ENCODE peak calls at places on chromosomes 6 and 20, in seven cellular contexts. P is GM12878, V is HCT116, U is K562, F is HepG2, A is H1, H is SK-N-SH. C is an unnamed sample.

GRCh38 chr6:154865291-154865690 is 129.8 kb upstream of the TIAM2 start:
- DNase-seq in P (no peak), V (no peak), U (no peak), F (no peak), A (no peak), H (no peak), C (no peak)

GRCh38 chr6:14280766-14281293 is 163.3 kb downstream of the CD83 start:
- DNase-seq in P (no peak), V (no peak), U (peak), F (no peak), A (peak), H (no peak), C (no peak)

GRCh38 chr6:149318581-149319286 is 1.2 kb downstream of the TAB2 start:
- DNase-seq in P (no peak), V (no peak), U (no peak), F (peak), A (no peak), H (peak), C (no peak)

GRCh38 chr6:151679081-151679480 is 128.4 kb upstream of the ESR1 start:
- DNase-seq in P (no peak), V (no peak), U (no peak), F (no peak), A (no peak), H (no peak), C (no peak)

GRCh38 chr6:7617954-7618764 is 28.2 kb downstream of the SNRNP48 start:
- DNase-seq in P (peak), V (no peak), U (no peak), F (no peak), A (no peak), H (no peak), C (peak)

GRCh38 chr20:58630063-58630462 is 21.0 kb upstream of the STX16 start:
- DNase-seq in P (no peak), V (no peak), U (no peak), F (no peak), A (no peak), H (no peak), C (no peak)

GRCh38 chr20:23135449-23136447 is 49.6 kb upstream of the CD93 start:
- DNase-seq in P (no peak), V (no peak), U (no peak), F (no peak), A (no peak), H (no peak), C (no peak)

GRCh38 chr6:80541886-80542285 is 435.4 kb downstream of the BCKDHB start:
- DNase-seq in P (no peak), V (no peak), U (no peak), F (no peak), A (no peak), H (no peak), C (no peak)

GRCh38 chr20:25317351-25318075 is 69.6 kb downstream of the PYGB start:
- DNase-seq in P (no peak), V (no peak), U (no peak), F (no peak), A (no peak), H (no peak), C (no peak)

GRCh38 chr6:135935951-135936601 is 84.6 kb downstream of the PDE7B start:
- DNase-seq in P (no peak), V (no peak), U (no peak), F (no peak), A (no peak), H (no peak), C (no peak)

GRCh38 chr20:62953839-62954703 is 1.6 kb downstream of the SLC17A9 start:
- DNase-seq in P (peak), V (no peak), U (peak), F (peak), A (peak), H (no peak), C (no peak)

GRCh38 chr6:158043586-158044524 is 62.2 kb downstream of the SYNJ2 start:
- DNase-seq in P (no peak), V (no peak), U (no peak), F (peak), A (no peak), H (no peak), C (no peak)

DNA sequence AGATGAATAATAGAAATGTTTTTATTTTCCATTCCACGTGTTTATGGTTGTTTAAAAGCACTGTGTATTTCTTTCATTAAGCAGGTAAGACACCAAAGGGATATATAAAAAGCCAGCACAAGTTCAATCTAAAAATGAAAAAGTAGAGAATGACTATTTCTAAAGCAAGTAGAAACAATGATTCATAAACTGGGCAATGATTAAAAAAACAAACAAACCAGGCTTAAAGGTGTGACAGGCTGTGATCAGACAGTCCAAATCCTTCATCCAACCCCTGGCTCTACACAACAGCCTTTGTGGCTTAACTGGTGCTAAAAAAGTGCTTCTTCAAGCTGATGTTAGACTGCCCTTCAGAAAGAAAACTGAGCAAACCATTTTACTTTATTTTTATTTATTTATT is 45.7 kb upstream of the TSHZ2 start:
- DNase-seq in P (no peak), V (no peak), U (no peak), F (no peak), A (no peak), H (no peak), C (no peak)
- TF ChIP-seq JUND in P (no peak), V (no peak), U (no peak), F (no peak), A (no peak), H (no peak), C (no peak)

GRCh38 chr20:46171476-46171875 is 53.4 kb downstream of the CD40 start:
- DNase-seq in P (no peak), V (no peak), U (no peak), F (no peak), A (no peak), H (no peak), C (no peak)

GRCh38 chr20:46168438-46168837 is 50.3 kb downstream of the CD40 start:
- DNase-seq in P (no peak), V (no peak), U (no peak), F (no peak), A (no peak), H (no peak), C (no peak)

GRCh38 chr20:46167080-46167479 is 49.0 kb downstream of the CD40 start:
- DNase-seq in P (no peak), V (no peak), U (no peak), F (no peak), A (no peak), H (no peak), C (no peak)

GRCh38 chr20:46171909-46172308 is 53.8 kb downstream of the CD40 start:
- DNase-seq in P (no peak), V (no peak), U (no peak), F (no peak), A (no peak), H (no peak), C (no peak)

DNA sequence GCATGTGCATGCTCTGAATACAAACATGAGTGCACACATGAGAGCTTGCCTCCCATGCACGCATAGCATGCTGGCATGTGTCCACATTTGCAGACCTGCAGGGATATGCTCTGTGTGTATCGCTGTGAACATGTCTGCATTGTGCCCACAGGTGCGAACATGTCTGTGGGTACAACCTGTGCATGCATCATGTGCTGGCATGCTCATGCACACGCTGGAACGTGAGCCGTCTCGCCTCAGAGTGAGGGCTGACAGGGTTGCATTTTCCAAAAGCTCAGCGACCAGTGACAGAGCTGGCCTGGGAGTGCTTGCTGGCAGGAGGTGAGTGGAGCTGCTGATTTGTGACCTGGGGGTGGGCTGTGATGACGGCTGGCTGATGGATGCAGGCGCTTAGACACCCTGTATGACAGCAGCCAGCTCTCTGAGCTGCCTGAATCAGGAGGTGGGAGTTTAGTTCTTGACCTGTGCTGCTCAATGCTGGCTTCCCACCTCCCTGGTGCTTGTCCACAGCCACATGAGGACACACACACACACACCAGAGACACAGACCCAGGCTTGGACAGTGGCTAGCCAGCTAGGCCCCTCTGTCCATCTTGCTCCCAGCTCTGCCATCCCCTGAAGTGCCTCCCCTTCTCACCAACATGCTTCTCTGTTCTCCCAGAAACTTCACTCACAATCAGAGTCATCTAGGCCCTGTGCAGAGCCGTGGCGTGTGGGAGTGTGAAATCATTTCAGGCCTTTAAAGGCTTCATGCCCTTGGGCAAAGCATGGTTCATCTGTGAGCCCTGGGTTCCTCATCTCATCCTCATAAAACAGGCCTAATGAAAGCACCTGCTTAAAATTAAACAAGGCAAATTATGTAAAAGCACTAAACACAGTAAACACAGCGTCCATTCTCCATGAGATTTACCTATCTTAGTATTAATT is 51.4 kb downstream of the CD40 start:
- DNase-seq in P (no peak), V (no peak), U (no peak), F (no peak), A (no peak), H (peak), C (no peak)
- TF ChIP-seq JUND in P (no peak), V (no peak), U (no peak), F (no peak), A (no peak), H (no peak), C (no peak)

GRCh38 chr6:166485651-166486535 is 100.6 kb downstream of the RAMACL start:
- DNase-seq in P (no peak), V (no peak), U (no peak), F (no peak), A (no peak), H (no peak), C (no peak)

GRCh38 chr6:166486536-166486880 is 100.0 kb downstream of the RAMACL start:
- DNase-seq in P (no peak), V (no peak), U (no peak), F (no peak), A (no peak), H (no peak), C (no peak)

GRCh38 chr6:166488081-166488685 is 98.3 kb downstream of the RAMACL start:
- DNase-seq in P (peak), V (no peak), U (no peak), F (no peak), A (no peak), H (no peak), C (no peak)

GRCh38 chr6:166488701-166489100 is 97.8 kb downstream of the RAMACL start:
- DNase-seq in P (no peak), V (no peak), U (no peak), F (no peak), A (no peak), H (no peak), C (no peak)

DNA sequence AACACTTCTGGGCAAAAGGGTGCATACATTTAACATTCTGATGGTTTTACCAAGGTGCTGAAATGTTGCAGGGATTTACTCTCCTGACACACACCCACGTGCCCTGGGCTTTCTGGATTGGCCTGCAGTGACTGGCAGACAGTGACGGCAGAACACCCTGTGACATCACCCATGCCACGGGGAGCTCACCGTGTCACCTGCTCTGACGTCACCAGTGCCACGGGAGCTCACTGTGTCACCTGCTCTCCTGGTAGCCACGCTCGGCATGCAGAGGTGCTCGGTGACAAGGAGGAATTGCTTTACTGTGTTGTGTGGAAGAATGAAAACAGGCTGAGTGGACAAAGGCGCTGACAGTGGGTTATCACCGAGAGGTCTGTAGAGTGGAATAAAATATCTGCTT is 99.3 kb downstream of the RAMACL start:
- DNase-seq in P (no peak), V (no peak), U (no peak), F (no peak), A (no peak), H (no peak), C (no peak)
- TF ChIP-seq JUND in P (no peak), V (no peak), U (no peak), F (no peak), A (no peak), H (no peak), C (no peak)

GRCh38 chr20:61066541-61066940 is 185.5 kb upstream of the CDH4 start:
- DNase-seq in P (no peak), V (no peak), U (no peak), F (no peak), A (no peak), H (no peak), C (no peak)
- TF ChIP-seq JUND in P (no peak), V (no peak), U (no peak), F (no peak), A (no peak), H (no peak), C (no peak)

GRCh38 chr20:21522479-21523397 is 8.9 kb upstream of the NKX2-2 start:
- DNase-seq in P (no peak), V (no peak), U (no peak), F (no peak), A (peak), H (peak), C (no peak)
- TF ChIP-seq JUND in P (no peak), V (no peak), U (no peak), F (no peak), A (no peak), H (no peak), C (no peak)

DNA sequence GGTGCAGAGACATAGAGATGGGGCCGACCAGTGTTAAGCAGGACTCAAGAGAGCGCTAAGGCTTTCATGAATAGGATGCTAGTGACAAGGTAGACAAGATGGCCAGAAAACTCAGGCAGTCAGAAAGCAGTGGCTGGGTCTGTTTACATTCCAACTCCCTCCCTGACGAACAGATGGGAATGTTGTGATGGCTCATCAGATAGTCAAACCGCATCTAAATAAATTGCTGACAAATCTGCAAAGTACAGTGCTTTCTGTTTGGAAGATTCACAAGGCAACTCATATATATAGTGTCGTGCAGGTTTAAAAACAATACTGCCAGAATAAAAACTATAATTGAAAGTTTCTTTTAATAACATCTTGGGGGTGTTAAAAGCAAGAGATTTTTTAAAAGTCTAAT is 247.1 kb upstream of the PDE10A start:
- DNase-seq in P (no peak), V (no peak), U (no peak), F (no peak), A (no peak), H (no peak), C (no peak)
- TF ChIP-seq JUND in P (no peak), V (no peak), U (no peak), F (no peak), A (no peak), H (no peak), C (no peak)

DNA sequence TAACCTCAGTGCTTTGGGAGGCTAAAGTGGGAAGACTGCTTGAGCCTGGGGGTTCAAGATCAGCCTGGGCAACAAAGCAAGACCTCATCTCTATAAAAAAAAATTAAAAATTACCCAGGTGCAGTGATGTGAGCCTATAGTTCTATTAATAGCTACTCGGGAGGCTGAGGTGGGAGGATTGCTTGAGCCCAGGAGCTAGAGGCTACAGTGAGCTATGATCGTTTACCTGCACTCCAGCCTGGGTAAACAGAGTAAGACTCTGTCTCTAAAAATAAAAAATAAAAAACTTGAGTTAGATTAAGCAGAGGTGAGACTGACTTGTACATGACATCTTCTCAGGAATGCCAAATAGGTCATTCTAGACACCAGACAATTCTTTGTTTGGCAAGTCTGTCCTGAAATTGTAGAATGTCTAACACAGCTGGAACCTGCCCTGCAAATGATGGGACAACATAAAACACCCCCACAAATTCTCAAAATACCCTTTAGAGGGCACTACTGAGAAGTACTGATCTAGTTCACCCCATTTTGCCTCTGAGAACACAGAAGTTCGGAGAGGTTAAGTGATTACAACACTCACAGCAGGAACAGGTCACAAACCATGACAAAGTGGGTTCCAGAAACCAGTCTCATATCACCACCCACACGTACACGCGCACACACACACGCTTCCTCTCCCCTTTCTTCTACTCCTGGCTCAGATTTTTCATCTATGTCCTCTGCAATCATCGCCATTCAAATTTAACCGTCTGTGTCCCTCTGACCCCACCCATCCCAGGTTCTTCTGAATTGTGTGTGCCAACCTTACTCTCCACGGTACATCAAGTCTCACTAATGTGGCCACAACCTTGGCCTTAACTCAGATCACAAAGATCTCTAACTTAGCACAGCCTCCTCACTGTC is 38.3 kb downstream of the ARHGAP18 start:
- DNase-seq in P (peak), V (no peak), U (peak), F (peak), A (no peak), H (no peak), C (no peak)
- TF ChIP-seq JUND in P (peak), V (no peak), U (peak), F (no peak), A (no peak), H (no peak), C (no peak)

DNA sequence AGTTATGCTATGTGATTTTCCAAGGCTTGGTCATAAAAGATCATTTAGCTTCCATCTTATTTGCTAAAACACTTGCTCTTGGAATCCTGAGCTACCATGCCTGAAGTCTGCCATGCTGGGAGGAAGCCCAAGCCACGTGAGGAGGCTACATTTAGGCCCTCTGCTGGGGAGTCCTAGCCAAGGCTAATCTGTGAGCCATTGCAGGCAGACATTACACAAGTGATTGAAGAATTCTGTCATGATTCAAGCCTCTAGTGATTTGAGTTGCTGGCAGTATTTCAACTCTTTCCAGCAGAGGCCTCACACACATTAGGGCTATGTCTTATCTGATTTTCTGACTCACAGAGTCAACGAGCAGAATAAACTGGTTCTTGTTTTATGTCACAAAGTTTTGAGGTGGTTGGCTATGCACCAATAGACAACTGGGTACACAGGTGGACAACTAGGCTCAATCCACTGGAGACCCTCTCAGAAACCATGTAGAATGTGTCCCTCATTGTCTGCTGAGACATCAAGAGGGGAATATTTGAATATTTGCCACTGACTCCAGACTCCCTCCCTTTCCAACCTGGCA is 227.2 kb upstream of the SULF2 start:
- DNase-seq in P (no peak), V (no peak), U (peak), F (peak), A (no peak), H (peak), C (no peak)
- TF ChIP-seq JUND in P (no peak), V (no peak), U (no peak), F (no peak), A (no peak), H (no peak), C (no peak)

GRCh38 chr6:2127484-2127911 is 117.9 kb downstream of the GMDS start:
- DNase-seq in P (peak), V (no peak), U (no peak), F (no peak), A (no peak), H (no peak), C (no peak)
- TF ChIP-seq JUND in P (no peak), V (no peak), U (no peak), F (no peak), A (no peak), H (no peak), C (no peak)

DNA sequence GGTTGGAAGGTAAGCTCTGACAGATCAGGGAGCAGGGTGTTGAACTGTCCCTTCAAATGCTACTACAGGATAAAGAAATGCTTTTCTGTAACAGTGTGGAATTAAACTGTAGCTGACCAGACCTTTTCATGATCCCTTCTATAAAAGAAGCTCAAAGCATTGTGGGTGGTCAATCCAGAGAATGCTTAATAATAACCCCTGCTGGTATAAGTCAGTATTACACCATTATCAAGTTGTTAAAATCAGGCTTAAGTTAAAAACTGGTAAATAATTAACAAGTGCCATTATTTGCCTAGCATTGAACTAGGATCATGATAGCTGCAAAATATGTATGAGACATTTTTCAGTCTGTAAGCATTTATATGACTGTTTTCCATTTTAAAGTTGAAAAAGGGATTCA is 468.9 kb downstream of the PKHD1 start:
- DNase-seq in P (no peak), V (no peak), U (peak), F (peak), A (no peak), H (no peak), C (peak)
- TF ChIP-seq JUND in P (no peak), V (no peak), U (no peak), F (no peak), A (no peak), H (no peak), C (no peak)